ENCODE peak calls at places on chromosomes 7 and 10, in seven cellular contexts. F, J, U, X, V, E and R are unnamed samples.

GRCh38 chr10:131703527-131703926 is 197.3 kb upstream of the PPP2R2D start:
- DNase-seq in X (peak; percentile 73), E (no peak), V (no peak), J (no peak), U (no peak), F (no peak), R (no peak)

GRCh38 chr7:64872809-64873500 is 30.1 kb upstream of the ZNF273 start:
- DNase-seq in E (no peak), U (no peak), F (no peak), J (no peak), V (no peak), X (no peak), R (no peak)

GRCh38 chr10:102422586-102423129 is 2.0 kb downstream of the FBXL15 start:
- DNase-seq in J (peak; percentile 88), X (no peak), F (peak; percentile 76), V (peak; percentile 79), U (peak; percentile 62), E (peak; percentile 68), R (no peak)

GRCh38 chr7:157553256-157553655 is 216.5 kb downstream of the DNAJB6 start:
- DNase-seq in J (no peak), E (no peak), U (no peak), F (no peak), X (peak; percentile 84), V (no peak), R (no peak)

GRCh38 chr10:49282879-49283321 is 16.1 kb upstream of the C10orf71 start:
- DNase-seq in V (no peak), U (no peak), F (peak; percentile 28), E (no peak), J (no peak), X (no peak), R (no peak)

GRCh38 chr10:4474829-4475228 is 351.2 kb upstream of the AKR1E2 start:
- DNase-seq in X (no peak), J (no peak), E (no peak), F (no peak), U (no peak), V (peak; percentile 29), R (no peak)

GRCh38 chr10:62899316-62899715 is 83.2 kb upstream of the EGR2 start:
- DNase-seq in F (no peak), J (no peak), U (no peak), V (no peak), E (no peak), X (no peak), R (no peak)

GRCh38 chr10:60140681-60141632 is 234.6 kb upstream of the CCDC6 start:
- DNase-seq in J (no peak), E (peak; percentile 67), X (no peak), U (no peak), F (peak; percentile 51), V (peak; percentile 67), R (no peak)

GRCh38 chr7:43850348-43851116 is 18.8 kb downstream of the MRPS24 start:
- DNase-seq in U (no peak), V (no peak), X (no peak), E (no peak), J (no peak), F (no peak), R (no peak)

GRCh38 chr10:63120554-63120953 is 12.6 kb upstream of the NRBF2 start:
- DNase-seq in U (peak; percentile 60), E (no peak), V (no peak), J (no peak), X (no peak), F (no peak), R (no peak)

GRCh38 chr7:1457949-1458675 is 1.2 kb downstream of the MICALL2 start:
- DNase-seq in U (no peak), X (no peak), E (no peak), V (peak; percentile 37), J (peak; percentile 44), F (no peak), R (no peak)

GRCh38 chr10:92640110-92640509 is 47.2 kb downstream of the KIF11 start:
- DNase-seq in J (no peak), V (no peak), E (no peak), F (no peak), U (peak; percentile 40), X (no peak), R (no peak)

GRCh38 chr7:18241543-18242231 is 214.0 kb upstream of the PRPS1L1 start:
- DNase-seq in V (no peak), J (no peak), E (no peak), U (no peak), F (no peak), X (no peak), R (no peak)

GRCh38 chr7:21617916-21618390 is 75.1 kb downstream of the DNAH11 start:
- DNase-seq in U (peak; percentile 82), J (peak; percentile 73), X (no peak), E (peak; percentile 32), V (peak; percentile 56), F (no peak), R (no peak)

GRCh38 chr10:43692051-43692825 is 43.6 kb upstream of the ZNF32 start:
- DNase-seq in V (no peak), X (no peak), U (no peak), F (no peak), E (no peak), J (peak; percentile 61), R (no peak)

GRCh38 chr10:106931159-106931852 is 233.2 kb downstream of the SORCS1 start:
- DNase-seq in V (no peak), E (peak; percentile 6), U (no peak), J (no peak), X (no peak), F (no peak), R (no peak)

GRCh38 chr7:152351168-152351567 is 84.6 kb downstream of the KMT2C start:
- DNase-seq in F (no peak), U (no peak), V (no peak), X (no peak), J (no peak), E (no peak), R (no peak)

GRCh38 chr10:116216676-116217075 is 56.3 kb downstream of the GFRA1 start:
- DNase-seq in X (no peak), E (no peak), V (no peak), J (no peak), F (no peak), U (no peak), R (no peak)

GRCh38 chr10:79139124-79139835 is 70.5 kb downstream of the ZMIZ1 start:
- DNase-seq in F (no peak), E (peak; percentile 47), U (peak; percentile 96), J (no peak), V (no peak), X (no peak), R (no peak)

GRCh38 chr7:13800694-13801448 is 188.6 kb downstream of the ETV1 start:
- DNase-seq in V (no peak), E (no peak), F (no peak), X (no peak), U (peak; percentile 82), J (no peak), R (no peak)

GRCh38 chr7:129263168-129263567 is 38.3 kb downstream of the AHCYL2 start:
- DNase-seq in J (no peak), E (no peak), V (no peak), U (no peak), F (no peak), X (no peak), R (no peak)
- TF ChIP-seq CTCF in J (no peak), E (no peak), V (no peak), U (no peak), F (no peak), X (no peak), R (no peak)

DNA sequence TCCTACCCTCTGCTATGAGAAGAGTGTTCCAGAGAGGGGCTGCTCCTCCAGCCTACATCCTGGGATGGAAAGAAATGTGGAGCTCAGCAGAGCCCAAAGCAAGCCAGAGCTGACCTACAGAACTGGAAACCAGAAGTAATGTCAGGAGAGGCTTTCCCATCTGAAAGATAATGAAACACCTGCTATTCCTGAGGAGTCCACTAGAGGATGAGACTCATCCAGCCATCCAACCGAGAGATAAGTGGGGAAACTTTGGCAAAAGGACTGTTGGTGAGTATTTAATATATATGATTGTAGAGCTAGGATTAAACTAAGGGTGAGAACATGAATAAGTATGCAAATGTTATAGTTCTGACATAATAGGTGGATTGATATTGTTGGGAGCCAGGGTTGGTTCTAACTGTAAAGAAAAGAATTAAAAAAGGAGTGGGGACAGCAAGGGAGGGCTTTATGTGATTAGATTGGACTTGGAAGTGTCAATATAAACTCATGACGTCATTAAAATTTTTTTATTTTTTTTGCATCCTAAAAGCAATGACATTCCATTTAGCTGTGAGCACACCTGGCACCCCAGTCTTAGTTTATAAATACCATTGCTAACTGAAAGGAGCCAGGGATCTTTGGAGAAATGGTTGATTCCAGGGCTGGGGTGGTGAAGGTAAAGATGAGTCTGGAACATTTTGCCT is 312.8 kb upstream of the NFE2L3 start:
- DNase-seq in X (no peak), J (no peak), F (no peak), E (no peak), U (no peak), V (no peak), R (no peak)
- TF ChIP-seq CTCF in X (peak; percentile 43), J (no peak), F (peak; percentile 35), E (peak; percentile 53), U (peak; percentile 43), V (peak; percentile 62), R (no peak)

GRCh38 chr7:22732556-22733126 is 5.6 kb downstream of the IL6 start:
- DNase-seq in F (no peak), E (no peak), X (no peak), V (peak; percentile 33), U (peak; percentile 42), J (no peak), R (no peak)
- TF ChIP-seq CTCF in F (no peak), E (no peak), X (peak; percentile 69), V (peak; percentile 86), U (peak; percentile 68), J (peak; percentile 36), R (no peak)

GRCh38 chr10:122112625-122113160 is 123.7 kb downstream of the TACC2 start:
- DNase-seq in E (peak; percentile 90), J (peak; percentile 92), V (peak; percentile 87), F (peak; percentile 83), U (peak; percentile 98), X (no peak), R (no peak)
- TF ChIP-seq CTCF in E (peak; percentile 77), J (peak; percentile 91), V (no peak), F (no peak), U (no peak), X (peak; percentile 41), R (no peak)

DNA sequence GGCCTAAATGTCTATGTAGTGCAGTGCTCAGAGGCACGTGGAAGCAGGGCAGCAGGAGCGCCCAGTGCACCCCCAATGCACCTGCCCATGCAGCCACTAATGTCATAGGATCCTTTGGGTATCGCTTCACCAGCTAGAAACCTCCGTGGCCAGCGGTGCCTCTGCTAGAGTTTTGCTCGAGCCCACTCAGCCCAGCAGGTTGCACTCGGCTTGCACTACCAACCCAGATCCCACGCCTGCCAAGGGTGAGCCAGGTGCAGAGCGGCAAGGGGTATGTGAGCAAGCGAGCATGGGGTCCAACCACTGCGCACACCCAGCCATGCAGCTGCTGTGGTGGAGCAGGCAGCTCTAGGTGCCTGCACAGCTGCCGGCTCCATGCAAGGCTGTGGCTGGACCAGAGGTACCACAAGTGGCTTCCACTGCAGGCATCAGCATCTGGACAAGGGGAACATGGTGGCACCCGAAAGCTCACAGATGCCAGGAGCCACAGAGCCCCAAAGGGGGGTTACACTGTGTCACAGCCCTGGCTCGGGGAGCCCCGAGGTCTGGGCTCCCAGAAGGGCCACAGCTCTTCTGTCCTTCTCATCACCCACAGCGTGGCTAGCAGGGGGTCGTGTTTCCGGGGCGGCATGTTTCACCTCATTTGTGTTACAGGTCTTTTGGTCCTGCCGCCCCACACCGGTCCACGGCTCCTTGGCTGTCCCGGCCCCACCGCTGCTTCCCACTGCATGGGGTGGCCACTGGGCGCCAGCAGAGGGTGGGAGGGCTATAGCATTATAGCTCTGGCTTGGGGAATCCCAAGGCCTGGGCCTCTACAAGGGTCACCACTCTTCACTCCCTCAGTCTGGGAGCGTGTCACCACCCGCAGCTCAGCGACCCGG is 2.3 kb upstream of the NCAPG2 start:
- DNase-seq in J (no peak), F (no peak), U (no peak), X (no peak), E (no peak), V (no peak), R (no peak)
- TF ChIP-seq CTCF in J (no peak), F (no peak), U (no peak), X (no peak), E (no peak), V (no peak), R (no peak)